ENCODE peak calls at places on chromosomes 4 and X, in four cellular contexts. N is NCI-H1092; M is activated CD4-positive, alpha-beta T cell treated with anti-CD3 and anti-CD28 coated beads, Interleukin-2, amount 10 ng/mL, durations not matched to agents 7 days and 5 days; P is hepatocyte. C is an unnamed sample.

GRCh38 chr4:133799916-133800315 is 401.7 kb downstream of the PABPC4L start:
- DNase-seq in N (no peak), M (no peak), P (no peak), C (no peak)

GRCh38 chrX:139290310-139290709 is 240.2 kb upstream of the F9 start:
- DNase-seq in N (no peak), M (no peak), P (no peak), C (no peak)

GRCh38 chr4:57020467-57021101 is 41.9 kb downstream of the POLR2B start:
- DNase-seq in N (no peak), P (no peak), M (no peak), C (no peak)

GRCh38 chrX:155216940-155217450 is 735 bp downstream of the VBP1 start:
- DNase-seq in N (no peak), M (no peak), P (peak; percentile 21), C (no peak)

GRCh38 chrX:41452565-41452964 is 5.4 kb downstream of the NYX start:
- DNase-seq in M (no peak), P (no peak), N (no peak), C (no peak)

GRCh38 chrX:133892337-133892736 is 93.1 kb downstream of the GPC3 start:
- DNase-seq in N (no peak), P (no peak), M (no peak), C (no peak)

GRCh38 chr4:53591372-53591892 is at the start of gene LNX1:
- DNase-seq in P (peak; percentile 97), N (no peak), M (no peak), C (no peak)

GRCh38 chr4:14771091-14771490 is 231.2 kb upstream of the CPEB2 start:
- DNase-seq in P (no peak), M (no peak), N (no peak), C (no peak)

GRCh38 chrX:54064564-54064963 is 20.3 kb upstream of the PHF8 start:
- DNase-seq in P (no peak), N (no peak), M (no peak), C (no peak)

GRCh38 chr4:7960790-7961655 is 21.4 kb upstream of the AFAP1 start:
- DNase-seq in N (no peak), M (peak; percentile 59), P (peak; percentile 80), C (peak; percentile 6)

GRCh38 chr4:125280892-125281403 is 33.8 kb upstream of the FAT4 start:
- DNase-seq in P (peak; percentile 3), N (no peak), M (no peak), C (no peak)

GRCh38 chrX:37998586-37999267 is 7.6 kb upstream of the SYTL5 start:
- DNase-seq in M (no peak), P (no peak), N (peak; percentile 9), C (no peak)

GRCh38 chr4:173448557-173448918 is 49.6 kb upstream of the SCRG1 start:
- DNase-seq in P (no peak), M (no peak), N (peak; percentile 46), C (no peak)

GRCh38 chr4:25608644-25609043 is 47.0 kb upstream of the SLC34A2 start:
- DNase-seq in N (no peak), M (no peak), P (no peak), C (no peak)

GRCh38 chr4:36385951-36386561 is 104.6 kb downstream of the DTHD1 start:
- DNase-seq in P (no peak), N (no peak), M (peak; percentile 64), C (peak; percentile 45)

GRCh38 chr4:106301393-106302084 is 14.5 kb downstream of the TBCK start:
- DNase-seq in N (no peak), M (no peak), P (no peak), C (no peak)

GRCh38 chr4:154314248-154314647 is 177.4 kb downstream of the DCHS2 start:
- DNase-seq in P (peak; percentile 35), N (no peak), M (no peak), C (no peak)

GRCh38 chr4:99062120-99062519 is 26.5 kb downstream of the ADH5 start:
- DNase-seq in P (no peak), M (no peak), N (peak; percentile 1), C (no peak)

GRCh38 chr4:182862166-182862875 is 54.9 kb downstream of the DCTD start:
- DNase-seq in M (no peak), N (peak; percentile 50), P (no peak), C (no peak)

GRCh38 chr4:169024762-169025161 is 14.7 kb upstream of the CBR4 start:
- DNase-seq in N (peak; percentile 10), M (peak; percentile 7), P (peak; percentile 37), C (no peak)

GRCh38 chr4:8640816-8641215 is 48.3 kb downstream of the CPZ start:
- DNase-seq in N (no peak), P (no peak), M (no peak), C (no peak)

GRCh38 chr4:80259012-80259411 is 7.5 kb upstream of the FGF5 start:
- DNase-seq in P (no peak), M (no peak), N (peak; percentile 13), C (no peak)

GRCh38 chrX:71170660-71171059 is 26.0 kb downstream of the NLGN3 start:
- DNase-seq in P (no peak), M (no peak), N (no peak), C (no peak)

GRCh38 chr4:76691767-76692689 is 205.9 kb downstream of the SOWAHB start:
- DNase-seq in M (no peak), P (no peak), N (no peak), C (no peak)

GRCh38 chrX:97399400-97399799 is 515.7 kb downstream of the RPA4 start:
- DNase-seq in P (no peak), M (peak; percentile 6), N (no peak), C (no peak)

GRCh38 chr4:10667651-10668341 is 16.8 kb downstream of the CLNK start:
- DNase-seq in N (peak; percentile 74), M (no peak), P (no peak), C (no peak)

C was measured in DND-41.